ENCODE peak calls at places on chromosomes 12 and 14, in ten cellular contexts. A, S, Q, E, P, H, Z, V, O and W are unnamed samples.
A peak's percentile ranks its signal among the peaks of the same experiment; 100 is the strongest.

GRCh38 chr12:66352197-66352596 is 49.9 kb downstream of the HELB start:
- DNase-seq in A (peak; percentile 32), S (no peak), Q (no peak), E (peak; percentile 56), P (no peak), H (no peak), Z (peak; percentile 54), V (peak; percentile 69), O (no peak), W (peak; percentile 37)

GRCh38 chr12:89529738-89530137 is 3.9 kb upstream of the POC1B start:
- DNase-seq in A (peak; percentile 41), S (no peak), Q (no peak), E (peak; percentile 76), P (no peak), H (no peak), Z (peak; percentile 59), V (peak; percentile 78), O (no peak), W (no peak)

GRCh38 chr12:109807954-109808353 is 25.2 kb downstream of the TRPV4 start:
- DNase-seq in A (no peak), S (no peak), Q (no peak), E (no peak), P (no peak), H (no peak), Z (no peak), V (no peak), O (no peak), W (no peak)

GRCh38 chr14:61609143-61609851 is 86.0 kb upstream of the HIF1A start:
- DNase-seq in A (no peak), S (no peak), Q (peak; percentile 29), E (peak; percentile 55), P (no peak), H (no peak), Z (no peak), V (no peak), O (no peak), W (peak; percentile 70)

GRCh38 chr12:63668028-63668799 is at the start of gene DPY19L2:
- DNase-seq in A (peak; percentile 80), S (peak; percentile 49), Q (peak; percentile 78), E (peak; percentile 56), P (peak; percentile 36), H (peak; percentile 66), Z (peak; percentile 26), V (peak; percentile 78), O (peak; percentile 36), W (peak; percentile 58)

GRCh38 chr12:113504917-113505316 is 33.2 kb upstream of the LHX5 start:
- DNase-seq in A (no peak), S (no peak), Q (no peak), E (no peak), P (no peak), H (no peak), Z (no peak), V (no peak), O (no peak), W (no peak)

GRCh38 chr12:67354966-67355365 is 85.8 kb downstream of the CAND1 start:
- DNase-seq in A (no peak), S (no peak), Q (no peak), E (peak; percentile 38), P (no peak), H (no peak), Z (no peak), V (no peak), O (no peak), W (no peak)

GRCh38 chr14:22282429-22282828 is 306.6 kb downstream of the DAD1 start:
- DNase-seq in A (no peak), S (no peak), Q (no peak), E (no peak), P (no peak), H (no peak), Z (no peak), V (peak; percentile 40), O (no peak), W (no peak)

GRCh38 chr12:6946033-6946919 is 2.5 kb downstream of the C12orf57 start:
- DNase-seq in A (peak; percentile 93), S (peak; percentile 87), Q (no peak), E (no peak), P (no peak), H (peak; percentile 97), Z (peak; percentile 98), V (no peak), O (peak; percentile 95), W (peak; percentile 62)

GRCh38 chr12:47216150-47216677 is 136.5 kb upstream of the AMIGO2 start:
- DNase-seq in A (no peak), S (peak; percentile 69), Q (no peak), E (no peak), P (peak; percentile 23), H (no peak), Z (no peak), V (peak; percentile 96), O (peak; percentile 59), W (no peak)

GRCh38 chr12:47210776-47211175 is 131.0 kb upstream of the AMIGO2 start:
- DNase-seq in A (no peak), S (no peak), Q (no peak), E (no peak), P (no peak), H (no peak), Z (no peak), V (no peak), O (no peak), W (no peak)

GRCh38 chr12:47214001-47214619 is 134.4 kb upstream of the AMIGO2 start:
- DNase-seq in A (no peak), S (no peak), Q (no peak), E (no peak), P (no peak), H (no peak), Z (no peak), V (no peak), O (no peak), W (no peak)

GRCh38 chr12:47214771-47215170 is 135.0 kb upstream of the AMIGO2 start:
- DNase-seq in A (no peak), S (no peak), Q (no peak), E (no peak), P (no peak), H (no peak), Z (no peak), V (no peak), O (no peak), W (no peak)

DNA sequence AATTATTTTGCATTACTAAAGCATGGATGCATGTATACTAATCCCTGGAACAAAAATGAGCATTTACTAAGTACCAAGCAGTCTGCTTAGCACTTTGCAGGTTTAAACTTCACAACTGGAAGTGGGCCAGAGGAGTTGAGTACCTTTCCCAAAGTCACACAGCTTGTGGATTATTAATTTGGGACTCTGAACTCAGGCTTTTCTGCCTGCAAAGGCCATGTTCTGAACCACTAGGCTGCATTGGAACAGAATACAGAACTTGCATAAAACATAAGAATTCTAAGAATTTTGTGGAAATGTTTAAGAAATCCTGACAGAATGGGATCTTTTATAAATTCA is 132.9 kb upstream of the AMIGO2 start:
- DNase-seq in A (no peak), S (no peak), Q (no peak), E (no peak), P (no peak), H (no peak), Z (no peak), V (no peak), O (no peak), W (no peak)
- H3K4me3 ChIP-seq in A (no peak overlapping the region), S (no peak overlapping the region), Q (no peak overlapping the region), E (no peak overlapping the region), P (no peak overlapping the region), H (no peak overlapping the region), Z (no peak overlapping the region), V (no peak overlapping the region), O (no peak overlapping the region), W (no peak overlapping the region)

DNA sequence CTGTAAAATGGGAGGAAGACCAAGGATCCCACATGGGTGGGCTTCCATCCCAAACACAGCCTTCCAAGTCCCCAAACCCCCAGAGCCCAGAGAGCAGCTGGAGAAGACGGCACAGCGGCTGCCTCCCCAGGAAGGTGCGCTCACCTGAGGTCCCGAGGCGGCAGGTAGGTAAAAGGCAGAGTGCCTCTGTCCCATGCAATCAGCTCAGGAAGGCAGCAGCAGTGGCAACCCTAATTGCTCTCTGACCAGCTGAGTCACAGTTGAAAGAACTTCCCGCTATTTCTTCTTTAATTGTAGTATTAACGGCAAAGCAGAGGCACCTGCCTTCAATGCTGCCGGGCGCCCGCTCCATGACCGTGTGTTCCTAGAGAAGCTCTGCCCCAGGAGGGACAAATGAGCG is 91.1 kb upstream of the BCL11B start:
- DNase-seq in A (no peak), S (no peak), Q (no peak), E (no peak), P (no peak), H (no peak), Z (no peak), V (no peak), O (no peak), W (no peak)
- TF ChIP-seq CTCF in A (no peak), S (no peak), Q (no peak), E (no peak), P (no peak), H (no peak), Z (no peak), V (no peak), O (no peak), W (no peak)

DNA sequence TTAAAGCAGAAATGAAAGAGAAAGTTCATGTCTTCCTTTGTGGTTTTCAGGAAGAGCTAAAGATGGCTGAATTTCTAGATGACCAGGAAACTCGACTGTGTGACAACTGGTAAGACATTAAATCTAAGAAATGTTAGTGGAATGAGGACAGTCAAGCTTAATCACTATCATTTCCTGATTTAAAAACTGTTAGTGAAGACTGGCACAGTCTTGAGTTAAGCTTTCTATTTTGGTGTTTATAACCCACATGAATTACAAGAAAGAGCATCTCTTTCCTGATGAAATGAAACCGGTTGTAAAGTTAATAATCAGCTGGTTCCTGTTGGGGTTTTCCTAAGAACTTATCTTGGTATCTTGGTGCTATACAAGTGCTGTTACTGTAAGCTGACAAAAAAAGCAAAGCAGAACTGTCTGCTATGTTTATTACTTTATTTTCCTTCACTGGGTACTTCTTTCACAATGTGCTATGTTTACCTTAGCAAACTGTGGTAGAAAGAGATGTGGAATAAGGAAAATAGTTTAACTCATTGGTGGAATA is 5.2 kb downstream of the TRAFD1 start:
- DNase-seq in A (no peak), S (peak; percentile 52), Q (no peak), E (peak; percentile 61), P (no peak), H (no peak), Z (no peak), V (peak; percentile 70), O (no peak), W (no peak)
- H3K4me3 ChIP-seq in A (no peak overlapping the region), S (peak overlapping the region; percentile 45), Q (no peak overlapping the region), E (peak overlapping the region; percentile 20), P (no peak overlapping the region), H (no peak overlapping the region), Z (no peak overlapping the region), V (peak overlapping the region; percentile 41), O (no peak overlapping the region), W (peak overlapping the region; percentile 34)

DNA sequence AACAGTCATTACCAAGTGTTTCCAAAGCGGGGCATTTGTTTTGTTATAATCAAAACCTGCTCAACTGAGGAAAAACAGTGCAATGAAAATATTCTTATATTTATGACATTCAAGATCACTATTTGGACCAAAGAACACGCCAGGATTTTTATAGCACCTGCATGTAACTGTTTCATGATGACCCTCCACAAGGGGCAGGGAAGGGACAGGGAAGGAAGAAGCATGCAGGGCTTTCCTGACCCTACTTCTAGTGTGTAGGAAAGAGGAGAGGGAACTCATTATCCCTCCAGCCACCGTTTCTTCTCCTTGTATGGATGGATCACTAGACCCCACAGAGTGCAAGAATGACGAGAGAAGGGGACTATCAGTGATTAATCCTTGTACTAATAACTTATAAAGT is 49.4 kb downstream of the SPPL3 start:
- DNase-seq in A (no peak), S (no peak), Q (no peak), E (no peak), P (no peak), H (no peak), Z (no peak), V (no peak), O (no peak), W (no peak)
- TF ChIP-seq CTCF in A (no peak), S (no peak), Q (no peak), E (no peak), P (no peak), H (no peak), Z (no peak), V (no peak), O (no peak), W (no peak)

GRCh38 chr12:68364893-68365725 is 32.9 kb upstream of the MDM1 start:
- DNase-seq in A (peak; percentile 47), S (peak; percentile 84), Q (peak; percentile 94), E (peak; percentile 99), P (peak; percentile 87), H (peak; percentile 91), Z (peak; percentile 98), V (peak; percentile 100), O (peak; percentile 92), W (peak; percentile 36)
- H3K4me3 ChIP-seq in A (no peak overlapping the region), S (peak overlapping the region; percentile 35), Q (peak overlapping the region; percentile 25), E (peak overlapping the region; percentile 53), P (peak overlapping the region; percentile 36), H (peak overlapping the region; percentile 44), Z (peak overlapping the region; percentile 13), V (peak overlapping the region; percentile 45), O (no peak overlapping the region), W (peak overlapping the region; percentile 27)